ENCODE peak calls at places on chromosome 2, in nine cellular contexts. O, C, T, J, G, H, Y, V and L are unnamed samples.
A peak's percentile ranks its signal among the peaks of the same experiment; 100 is the strongest.

GRCh38 chr2:73117441-73117840 is 4.7 kb upstream of the RAB11FIP5 start:
- DNase-seq in G (no peak), H (peak; percentile 70), V (no peak), O (no peak), C (no peak), T (no peak), J (no peak), Y (no peak), L (no peak)

GRCh38 chr2:33420726-33421125 is 55.7 kb upstream of the RASGRP3 start:
- DNase-seq in C (peak; percentile 34), Y (no peak), J (no peak), H (peak; percentile 34), O (no peak), V (no peak), G (no peak), T (no peak), L (no peak)

GRCh38 chr2:61853086-61853847 is 593 bp downstream of the FAM161A start:
- DNase-seq in Y (no peak), J (no peak), G (peak; percentile 76), V (peak; percentile 79), H (peak; percentile 19), T (peak; percentile 11), O (peak; percentile 10), C (no peak), L (peak; percentile 70)

GRCh38 chr2:61376211-61376610 is 94.7 kb downstream of the USP34 start:
- DNase-seq in O (no peak), V (no peak), H (no peak), J (no peak), C (no peak), G (no peak), T (no peak), Y (no peak), L (no peak)

GRCh38 chr2:166057363-166058169 is 70.3 kb downstream of the SCN1A start:
- DNase-seq in O (peak; percentile 59), H (peak; percentile 53), G (no peak), C (peak; percentile 75), V (no peak), J (no peak), Y (no peak), T (no peak), L (no peak)

GRCh38 chr2:194271283-194271961 is 1385.6 kb upstream of the SLC39A10 start:
- DNase-seq in G (no peak), H (no peak), V (no peak), T (no peak), J (no peak), Y (no peak), C (no peak), O (peak; percentile 2), L (no peak)

GRCh38 chr2:98348066-98348561 is 1.9 kb downstream of the CNGA3 start:
- DNase-seq in Y (no peak), G (no peak), C (no peak), V (no peak), J (no peak), H (no peak), T (peak; percentile 23), O (no peak), L (peak; percentile 23)

GRCh38 chr2:164495491-164496223 is 125.6 kb downstream of the GRB14 start:
- DNase-seq in H (peak; percentile 74), T (peak; percentile 4), V (peak; percentile 15), J (peak; percentile 8), G (no peak), C (peak; percentile 72), Y (no peak), O (peak; percentile 66), L (no peak)

GRCh38 chr2:73291461-73292315 is 1.7 kb downstream of the EGR4 start:
- DNase-seq in C (no peak), Y (no peak), G (no peak), V (peak; percentile 49), H (peak; percentile 19), T (no peak), J (no peak), O (no peak), L (peak; percentile 46)

DNA sequence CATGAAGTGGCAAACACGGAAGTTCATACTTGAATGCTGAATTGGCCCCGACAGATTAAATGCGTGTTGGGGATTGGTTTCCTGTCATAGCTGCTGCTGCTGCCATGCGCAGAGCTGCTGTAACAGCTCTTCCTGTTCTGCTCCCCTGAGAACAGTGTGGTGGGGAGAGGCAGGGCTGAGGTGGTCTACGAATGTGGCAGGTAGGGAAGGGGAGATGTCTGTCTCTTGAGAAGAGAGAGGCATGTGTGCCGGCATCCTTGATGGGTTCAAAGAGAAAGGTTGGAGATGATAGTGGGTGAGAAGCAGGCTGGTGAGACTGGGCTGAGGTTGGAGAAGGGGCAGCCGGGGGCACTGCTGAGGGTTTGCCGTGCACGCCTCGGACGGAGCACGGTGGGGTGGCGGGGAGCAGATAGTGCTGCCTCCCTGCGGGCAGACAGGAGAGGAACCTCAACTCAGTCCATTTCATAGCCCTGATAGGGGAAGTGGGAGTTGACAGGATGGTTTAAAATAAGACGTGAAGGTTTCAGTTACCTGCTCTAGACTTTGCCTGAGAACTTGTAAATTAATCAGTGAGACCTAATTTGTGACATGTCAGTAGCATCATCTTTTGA is 46.1 kb downstream of the TMEM185B start:
- DNase-seq in V (no peak), T (no peak), H (no peak), Y (no peak), C (no peak), J (no peak), O (peak; percentile 94), G (peak; percentile 85), L (peak; percentile 76)
- TF ChIP-seq CTCF in V (no peak), T (peak; percentile 8), H (no peak), Y (no peak), C (peak; percentile 1), J (no peak), O (peak; percentile 56), G (peak; percentile 79), L (peak; percentile 74)

GRCh38 chr2:231926180-231926741 is at the start of gene NPPC:
- DNase-seq in H (peak; percentile 70), J (no peak), Y (no peak), C (peak; percentile 50), T (peak; percentile 51), G (peak; percentile 79), V (peak; percentile 46), O (peak; percentile 73), L (peak; percentile 90)
- TF ChIP-seq CTCF in H (no peak), J (peak; percentile 2), Y (peak; percentile 53), C (peak; percentile 16), T (peak; percentile 44), G (peak; percentile 65), V (peak; percentile 47), O (no peak), L (peak; percentile 69)

DNA sequence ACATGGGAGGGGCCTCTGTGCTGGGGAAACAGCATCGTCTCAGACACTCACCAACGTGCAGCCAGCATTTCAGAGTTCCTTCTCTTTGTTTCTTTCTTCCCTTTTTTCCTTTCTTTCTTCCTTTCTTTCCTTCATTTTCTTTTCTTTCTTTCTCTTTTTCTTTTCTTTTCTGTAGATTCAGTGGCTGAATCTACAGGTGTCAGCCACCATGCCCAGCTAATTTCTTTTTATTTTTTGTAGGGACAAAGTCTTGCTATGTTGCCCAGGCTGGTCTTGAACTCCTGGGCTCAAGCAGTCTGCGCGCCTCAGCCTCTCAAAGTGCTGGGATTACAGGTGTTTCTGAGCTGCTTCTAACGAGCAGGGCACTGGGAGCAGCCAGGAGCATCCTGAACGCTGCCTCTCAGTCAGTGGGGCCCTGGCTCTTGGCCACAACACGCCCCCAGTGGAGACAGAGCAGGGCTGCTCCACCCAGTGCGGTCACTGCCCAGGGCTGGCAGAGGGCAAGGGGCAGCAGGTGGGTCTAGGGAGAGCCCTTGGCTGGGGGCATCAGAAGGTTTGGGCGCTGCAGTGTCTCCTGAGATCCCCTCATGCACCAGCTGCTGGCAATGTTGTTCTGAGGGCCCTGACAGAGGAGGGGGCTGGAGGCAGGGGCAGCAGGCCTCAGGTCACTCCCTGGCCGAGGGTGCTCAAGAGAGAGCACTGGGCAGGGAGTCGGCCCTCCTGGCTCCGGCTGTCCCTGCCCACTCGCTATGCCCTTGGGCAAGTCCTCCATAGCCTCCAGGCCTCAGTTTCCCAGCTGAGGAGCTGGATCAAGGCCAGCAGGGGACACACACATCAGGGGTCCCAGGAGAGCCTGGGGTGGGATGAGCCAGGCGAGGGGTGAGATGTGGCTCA is 4.7 kb upstream of the KLHL30 start:
- DNase-seq in O (no peak), H (no peak), V (peak; percentile 39), G (no peak), Y (no peak), J (no peak), T (no peak), C (no peak), L (no peak)
- TF ChIP-seq CTCF in O (no peak), H (no peak), V (no peak), G (no peak), Y (no peak), J (no peak), T (no peak), C (no peak), L (no peak)

GRCh38 chr2:118909191-118909590 is 32.8 kb upstream of the MARCO start:
- DNase-seq in Y (peak; percentile 51), T (no peak), J (no peak), G (no peak), O (no peak), V (no peak), C (no peak), H (no peak), L (no peak)

GRCh38 chr2:118911936-118912335 is 30.1 kb upstream of the MARCO start:
- DNase-seq in G (no peak), Y (peak; percentile 56), J (no peak), O (no peak), V (no peak), T (no peak), C (no peak), H (no peak), L (no peak)

GRCh38 chr2:118913131-118913804 is 28.7 kb upstream of the MARCO start:
- DNase-seq in Y (peak; percentile 8), T (no peak), V (no peak), C (no peak), O (peak; percentile 27), H (no peak), J (no peak), G (no peak), L (no peak)

GRCh38 chr2:118913805-118914645 is 28.0 kb upstream of the MARCO start:
- DNase-seq in Y (peak; percentile 57), V (peak; percentile 2), G (no peak), T (no peak), C (no peak), O (peak; percentile 82), H (no peak), J (no peak), L (no peak)

DNA sequence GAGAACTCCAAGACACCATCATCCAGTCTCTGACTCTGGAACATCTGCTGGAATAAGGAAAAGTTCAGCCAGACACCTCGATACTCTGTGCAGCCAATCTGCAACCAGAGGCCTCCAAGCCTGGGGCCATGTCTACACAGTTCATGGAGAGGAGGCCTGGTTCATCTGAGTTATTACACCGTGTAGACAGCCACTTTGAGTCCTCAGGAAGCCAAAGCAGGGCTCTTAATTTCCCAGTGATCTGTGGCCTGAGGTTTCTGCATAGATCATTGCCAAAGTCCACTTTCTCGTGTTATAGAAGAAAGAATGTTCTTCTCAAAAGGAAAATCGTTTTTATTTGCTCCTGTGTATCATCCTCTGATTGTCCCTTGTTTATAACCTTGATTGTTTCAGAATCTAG is 30.8 kb upstream of the MARCO start:
- DNase-seq in C (no peak), T (no peak), O (no peak), V (no peak), Y (no peak), J (no peak), H (no peak), G (no peak), L (no peak)
- TF ChIP-seq CTCF in C (no peak), T (no peak), O (no peak), V (no peak), Y (no peak), J (no peak), H (no peak), G (no peak), L (no peak)

GRCh38 chr2:96536445-96537065 is at the start of gene ARID5A:
- DNase-seq in G (peak; percentile 93), H (peak; percentile 97), O (peak; percentile 90), Y (peak; percentile 93), V (peak; percentile 90), T (peak; percentile 93), J (no peak), C (peak; percentile 92), L (peak; percentile 93)
- TF ChIP-seq CTCF in G (no peak), H (peak; percentile 27), O (no peak), Y (peak; percentile 28), V (no peak), T (peak; percentile 69), J (no peak), C (peak; percentile 23), L (no peak)